ENCODE peak calls at places on chromosomes 12 and 14, in six cellular contexts. K is fibroblast of pulmonary artery; H is activated naive CD4-positive, alpha-beta T cell; B is stimulated activated CD4-positive, alpha-beta T cell treated with anti-CD3 and anti-CD28 coated beads, Interleukin-4, amount 100 ng/mL, for 48 hours; C is GM04504; L is amniotic stem cell. F is an unnamed sample.

GRCh38 chr14:72559669-72560068 is 334.2 kb downstream of the DPF3 start:
- DNase-seq in B (no peak), K (no peak), L (no peak), C (no peak), H (no peak), F (no peak)

GRCh38 chr12:45685680-45686079 is 43.8 kb upstream of the ARID2 start:
- DNase-seq in L (no peak), C (no peak), B (no peak), H (no peak), K (no peak), F (no peak)

GRCh38 chr14:71119075-71119474 is 211.8 kb downstream of the PCNX1 start:
- DNase-seq in H (no peak), K (peak), C (no peak), L (no peak), B (no peak), F (no peak)

GRCh38 chr12:118103601-118104382 is at the start of gene VSIG10:
- DNase-seq in H (no peak), B (no peak), K (peak), C (peak), L (peak), F (peak)

GRCh38 chr12:124506145-124506831 is 61.1 kb downstream of the NCOR2 start:
- DNase-seq in B (no peak), K (peak), H (no peak), L (no peak), C (no peak), F (no peak)

GRCh38 chr14:69317392-69317755 is 57.4 kb downstream of the GALNT16 start:
- DNase-seq in B (no peak), L (no peak), H (no peak), C (no peak), K (no peak), F (no peak)

GRCh38 chr14:21846227-21846885 is 172.7 kb upstream of the OR4E1 start:
- DNase-seq in C (no peak), K (no peak), H (peak), L (no peak), B (peak), F (peak)

GRCh38 chr12:75953312-75953906 is 78.2 kb downstream of the PHLDA1 start:
- DNase-seq in H (no peak), K (peak), C (peak), L (no peak), B (no peak), F (no peak)

GRCh38 chr12:94690199-94690695 is 39.9 kb upstream of the TMCC3 start:
- DNase-seq in B (no peak), C (no peak), K (peak), L (no peak), H (no peak), F (no peak)

GRCh38 chr12:5792350-5792749 is 152.7 kb downstream of the ANO2 start:
- DNase-seq in L (no peak), H (no peak), B (no peak), K (no peak), C (no peak), F (no peak)

GRCh38 chr12:132263061-132263360 is 66.4 kb downstream of the GALNT9 start:
- DNase-seq in L (no peak), H (no peak), K (no peak), B (no peak), C (no peak), F (no peak)

GRCh38 chr12:117212563-117213190 is 22.4 kb upstream of the FBXO21 start:
- DNase-seq in H (no peak), B (peak), K (peak), L (no peak), C (peak), F (peak)

GRCh38 chr14:61870163-61870562 is 107.9 kb downstream of the SNAPC1 start:
- DNase-seq in H (no peak), B (no peak), K (no peak), C (no peak), L (no peak), F (no peak)

F was measured in CD4-positive, CD25-positive, alpha-beta regulatory T cell.